ENCODE peak calls at places on chromosome 4, in four cellular contexts. D is H1, J is HepG2, F is K562. Y is an unnamed sample.

GRCh38 chr4:142567199-142567598 is 278.9 kb downstream of the INPP4B start:
- DNase-seq in J (no peak), D (peak), F (no peak), Y (peak)

GRCh38 chr4:129254526-129254925 is 158.6 kb downstream of the C4orf33 start:
- DNase-seq in D (no peak), J (no peak), F (no peak), Y (no peak)

GRCh38 chr4:153345011-153345981 is 808 bp downstream of the MND1 start:
- DNase-seq in F (peak), D (no peak), J (peak), Y (peak)

GRCh38 chr4:121269001-121269400 is 104.9 kb upstream of the TNIP3 start:
- DNase-seq in F (no peak), D (no peak), J (no peak), Y (no peak)

GRCh38 chr4:171650543-171650942 is 162.7 kb upstream of the GALNTL6 start:
- DNase-seq in D (no peak), J (peak), F (no peak), Y (no peak)

GRCh38 chr4:149784018-149784417 is 31.6 kb downstream of the IQCM start:
- DNase-seq in J (no peak), D (no peak), F (no peak), Y (no peak)

GRCh38 chr4:103994059-103994458 is 274.3 kb upstream of the TACR3 start:
- DNase-seq in J (peak), D (no peak), F (no peak), Y (peak)

GRCh38 chr4:121034010-121034409 is 38.3 kb downstream of the NDNF start:
- DNase-seq in J (no peak), F (no peak), D (no peak), Y (no peak)

GRCh38 chr4:17619416-17620105 is 5.1 kb downstream of the MED28 start:
- DNase-seq in D (no peak), J (no peak), F (no peak), Y (no peak)

GRCh38 chr4:173763374-173763773 is 233.3 kb upstream of the HAND2 start:
- DNase-seq in D (no peak), F (no peak), J (no peak), Y (no peak)

DNA sequence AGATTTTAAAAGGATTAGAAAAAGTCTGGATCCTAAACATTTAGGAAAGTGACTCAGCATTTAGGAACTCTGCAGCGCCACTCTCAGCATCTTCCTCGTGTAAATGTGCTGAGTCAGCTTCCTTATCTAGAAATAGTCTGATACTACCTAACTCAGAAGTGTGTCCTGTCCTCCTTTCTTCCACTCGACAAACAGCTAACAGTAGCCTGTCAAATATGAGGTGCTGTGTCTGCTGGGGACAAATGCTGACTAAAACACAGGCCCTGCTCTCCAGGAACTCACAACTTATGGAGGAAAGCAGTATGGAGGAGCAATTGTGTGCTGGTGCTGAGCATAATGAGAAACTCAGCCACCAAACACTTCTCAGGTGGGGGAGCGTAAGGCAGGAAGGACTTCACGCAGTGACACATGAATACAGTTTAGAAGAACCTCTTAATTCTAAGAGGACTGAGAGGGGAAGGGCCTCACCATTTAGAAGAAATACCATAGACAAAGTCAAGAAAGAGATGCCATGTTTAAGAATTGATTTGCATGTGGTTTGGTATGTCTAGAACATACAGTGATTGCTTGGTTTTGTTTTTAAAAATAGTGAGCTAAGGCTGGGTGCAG is 125.3 kb downstream of the SOWAHB start:
- DNase-seq in D (no peak), J (no peak), F (peak), Y (no peak)
- TF ChIP-seq KDM1A in D (no peak), J (no peak), F (no peak), Y (no peak)

DNA sequence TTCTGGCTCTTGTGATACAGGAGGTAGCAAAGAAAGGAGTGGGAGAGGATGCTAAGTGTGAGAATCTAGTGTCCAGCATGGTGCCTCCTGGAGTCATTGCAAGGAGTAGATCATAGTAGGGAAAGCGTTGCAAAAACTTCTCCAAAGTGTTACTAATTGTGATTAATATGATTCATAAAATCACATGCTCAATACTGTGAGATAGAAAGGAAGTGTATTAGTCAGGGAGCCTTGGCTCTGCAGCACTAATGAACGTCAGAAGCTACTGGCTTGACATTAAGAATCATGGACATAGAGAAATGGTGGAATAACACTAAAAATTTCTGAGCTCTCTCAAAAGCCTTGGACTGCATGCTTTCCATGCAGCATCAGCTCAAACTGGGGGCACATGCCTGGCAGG is 299.1 kb downstream of the EVC2 start:
- DNase-seq in F (no peak), D (no peak), J (no peak), Y (no peak)
- TF ChIP-seq KDM1A in F (no peak), D (no peak), J (no peak), Y (no peak)

GRCh38 chr4:53596901-53597300 is 5.6 kb upstream of the LNX1 start:
- DNase-seq in J (no peak), F (no peak), D (no peak), Y (no peak)
- TF ChIP-seq KDM1A in J (no peak), F (no peak), D (no peak), Y (no peak)

GRCh38 chr4:94933799-94934198 is 176.0 kb downstream of the BMPR1B start:
- DNase-seq in D (no peak), J (no peak), F (no peak), Y (peak)

GRCh38 chr4:94929696-94930095 is 171.9 kb downstream of the BMPR1B start:
- DNase-seq in D (no peak), J (no peak), F (no peak), Y (no peak)

GRCh38 chr4:94934201-94934600 is 176.4 kb downstream of the BMPR1B start:
- DNase-seq in F (no peak), D (no peak), J (no peak), Y (no peak)

GRCh38 chr4:94934864-94935263 is 177.1 kb downstream of the BMPR1B start:
- DNase-seq in F (no peak), J (no peak), D (no peak), Y (no peak)

GRCh38 chr4:94931626-94932025 is 173.9 kb downstream of the BMPR1B start:
- DNase-seq in D (no peak), F (no peak), J (no peak), Y (no peak)
- TF ChIP-seq KDM1A in D (no peak), F (no peak), J (no peak), Y (no peak)

GRCh38 chr4:82042042-82042441 is 331.7 kb downstream of the HNRNPD start:
- DNase-seq in D (no peak), F (no peak), J (no peak), Y (no peak)

GRCh38 chr4:82043809-82044137 is 330.0 kb downstream of the HNRNPD start:
- DNase-seq in J (no peak), D (no peak), F (no peak), Y (no peak)

GRCh38 chr4:82043081-82043808 is 330.5 kb downstream of the HNRNPD start:
- DNase-seq in D (no peak), J (peak), F (peak), Y (no peak)

GRCh38 chr4:82045267-82045666 is 328.5 kb downstream of the HNRNPD start:
- DNase-seq in F (no peak), J (no peak), D (no peak), Y (no peak)

GRCh38 chr4:82044141-82044993 is 329.4 kb downstream of the HNRNPD start:
- DNase-seq in F (no peak), D (peak), J (no peak), Y (peak)
- TF ChIP-seq KDM1A in F (no peak), D (no peak), J (no peak), Y (no peak)

GRCh38 chr4:147136783-147137182 is 191.1 kb upstream of the TTC29 start:
- DNase-seq in J (no peak), F (no peak), D (no peak), Y (no peak)

GRCh38 chr4:147136308-147136707 is 190.6 kb upstream of the TTC29 start:
- DNase-seq in J (no peak), D (no peak), F (no peak), Y (no peak)

GRCh38 chr4:147137280-147137679 is 191.6 kb upstream of the TTC29 start:
- DNase-seq in J (no peak), F (no peak), D (no peak), Y (no peak)

GRCh38 chr4:147139455-147140198 is 194.0 kb upstream of the TTC29 start:
- DNase-seq in D (no peak), J (no peak), F (no peak), Y (no peak)

DNA sequence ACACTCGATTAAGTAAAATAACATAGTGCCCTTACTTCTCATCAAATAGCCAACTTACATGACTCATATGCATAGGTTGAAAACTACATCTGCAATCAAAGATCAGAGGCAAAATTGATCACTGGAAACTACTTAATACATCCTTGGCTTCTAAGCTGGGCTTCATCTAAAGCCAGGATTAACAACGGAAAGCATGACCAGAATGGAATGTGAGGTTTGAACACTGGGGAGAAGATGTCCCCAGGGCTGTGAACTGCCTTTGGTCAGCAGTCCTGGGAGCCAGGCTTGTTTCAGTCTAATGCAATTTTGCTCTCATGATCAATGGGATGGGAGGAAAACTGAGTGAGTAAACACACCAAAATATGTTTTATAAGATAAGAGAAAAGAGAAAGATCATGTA is 192.5 kb upstream of the TTC29 start:
- DNase-seq in J (no peak), D (no peak), F (no peak), Y (no peak)
- TF ChIP-seq KDM1A in J (no peak), D (no peak), F (no peak), Y (no peak)

GRCh38 chr4:154590329-154591006 is at the start of gene FGA:
- DNase-seq in J (peak), F (no peak), D (no peak), Y (peak)

GRCh38 chr4:154591890-154592289 is 1.3 kb upstream of the FGA start:
- DNase-seq in F (no peak), D (no peak), J (no peak), Y (no peak)

GRCh38 chr4:154593868-154594267 is 3.3 kb upstream of the FGA start:
- DNase-seq in J (no peak), D (no peak), F (no peak), Y (no peak)

GRCh38 chr4:154597798-154598774 is 7.5 kb upstream of the FGA start:
- DNase-seq in J (peak), D (no peak), F (no peak), Y (peak)

GRCh38 chr4:154595807-154596206 is 5.3 kb upstream of the FGA start:
- DNase-seq in D (no peak), F (no peak), J (peak), Y (no peak)
- TF ChIP-seq KDM1A in D (no peak), F (no peak), J (no peak), Y (no peak)

DNA sequence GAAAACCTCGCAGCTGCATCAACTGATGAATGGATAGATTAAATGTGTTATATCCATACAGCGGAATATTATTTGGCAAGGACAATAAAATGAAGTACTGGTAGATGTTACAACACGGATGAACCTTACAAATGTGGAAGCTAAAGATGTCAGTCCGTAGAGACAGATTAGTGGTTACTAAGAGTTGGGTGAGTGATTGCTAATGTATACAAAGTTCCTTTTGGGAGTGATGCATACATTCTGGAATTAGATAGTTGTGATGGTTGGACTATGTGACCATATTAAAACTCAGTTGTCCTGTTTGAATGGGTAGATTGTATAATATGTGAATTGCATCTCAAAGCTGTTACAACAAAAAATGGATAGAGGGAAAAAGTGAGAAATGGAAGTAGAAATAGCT is 2.8 kb downstream of the FIP1L1 start:
- DNase-seq in D (no peak), F (no peak), J (no peak), Y (no peak)
- TF ChIP-seq KDM1A in D (no peak), F (no peak), J (no peak), Y (no peak)

DNA sequence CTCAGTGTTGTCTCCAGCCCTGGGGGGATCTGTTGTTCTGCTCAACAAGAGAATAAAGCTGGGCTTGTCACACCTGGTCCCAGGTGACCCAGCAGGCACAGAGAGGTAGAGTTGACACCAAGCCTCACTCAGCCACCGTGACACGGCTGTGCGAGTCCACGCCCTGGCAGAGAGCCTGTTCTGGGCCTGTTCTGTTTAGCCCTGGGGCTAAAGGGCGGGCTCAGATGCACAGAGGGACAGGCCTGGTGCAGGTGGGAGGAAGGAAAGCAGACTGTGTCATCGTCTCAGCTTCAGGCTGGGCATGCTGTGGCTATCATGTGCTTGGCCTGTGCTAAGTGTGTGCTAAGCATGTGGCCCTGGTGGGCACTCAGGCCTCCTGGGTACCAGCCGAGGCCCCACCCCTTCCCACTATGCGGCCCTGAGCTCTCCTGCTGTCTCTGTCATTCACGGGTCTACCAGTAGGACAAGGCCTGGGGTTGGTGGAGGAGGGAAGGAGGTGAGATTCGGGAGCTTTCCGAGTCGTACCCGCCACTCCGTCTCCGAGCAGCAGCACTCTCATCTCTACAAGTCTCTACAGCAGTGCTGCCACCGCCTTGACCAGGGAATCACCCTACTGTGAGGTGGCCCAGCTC is 10.8 kb downstream of the WFS1 start:
- DNase-seq in D (no peak), J (no peak), F (no peak), Y (no peak)
- TF ChIP-seq KDM1A in D (no peak), J (no peak), F (no peak), Y (no peak)

DNA sequence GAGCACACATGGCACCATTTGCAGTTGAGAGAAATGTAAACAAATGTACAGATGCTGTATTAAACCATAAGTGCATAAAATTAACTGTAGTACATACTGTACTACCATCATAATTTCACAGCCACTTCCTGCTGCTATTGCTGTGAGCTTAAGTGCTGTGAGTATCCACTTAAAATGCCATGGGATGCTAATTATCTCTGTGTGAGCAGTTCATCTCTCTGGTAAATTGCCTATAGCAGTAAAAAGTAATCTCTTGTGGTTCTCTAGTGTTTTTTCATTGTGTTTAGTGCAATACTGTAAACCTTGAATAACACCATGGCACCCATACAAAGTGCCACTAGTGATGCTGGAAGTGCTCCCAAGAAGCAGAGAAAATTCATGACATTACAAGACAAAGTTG is 9.9 kb upstream of the SCOC start:
- DNase-seq in D (no peak), F (no peak), J (no peak), Y (no peak)
- TF ChIP-seq KDM1A in D (no peak), F (no peak), J (no peak), Y (no peak)

Y was measured in A549.